ENCODE peak calls at places on chromosomes 1 and 21, in ten cellular contexts. One of them, this sample, is unnamed.

GRCh38 chr21:15826147-15826780 is 96.5 kb downstream of the USP25 start:
- DNase-seq in stimulated activated CD8-positive, alpha-beta memory T cell treated with anti-CD3 and anti-CD28 coated beads, Interleukin-15, amount 100 ng/mL, for 1 hour: peak
- DNase-seq in tibial artery: no peak
- DNase-seq in NCI-H1417: peak
- DNase-seq in activated T-cell treated with anti-CD3 and anti-CD28 coated beads for 24 hours: peak
- DNase-seq in activated gamma-delta T cell treated with anti-CD3 and anti-CD28 coated beads, Interleukin-2, amount 50 U/mL, for 16 hours: no peak
- DNase-seq in foreskin fibroblast: peak
- DNase-seq in NCI-H1092: no peak
- DNase-seq in left ventricle myocardium inferior: no peak
- DNase-seq in AG09309: no peak
- DNase-seq in this sample: peak

GRCh38 chr1:40383095-40383487 is 9.6 kb downstream of the SMAP2 start:
- DNase-seq in activated T-cell treated with anti-CD3 and anti-CD28 coated beads for 24 hours: no peak
- DNase-seq in tibial artery: no peak
- DNase-seq in NCI-H1417: no peak
- DNase-seq in left ventricle myocardium inferior: no peak
- DNase-seq in AG09309: no peak
- DNase-seq in activated gamma-delta T cell treated with anti-CD3 and anti-CD28 coated beads, Interleukin-2, amount 50 U/mL, for 16 hours: no peak
- DNase-seq in foreskin fibroblast: peak
- DNase-seq in NCI-H1092: no peak
- DNase-seq in stimulated activated CD8-positive, alpha-beta memory T cell treated with anti-CD3 and anti-CD28 coated beads, Interleukin-15, amount 100 ng/mL, for 1 hour: no peak
- DNase-seq in this sample: no peak

GRCh38 chr1:28044399-28044798 is 44.0 kb downstream of the EYA3 start:
- DNase-seq in left ventricle myocardium inferior: no peak
- DNase-seq in foreskin fibroblast: no peak
- DNase-seq in activated gamma-delta T cell treated with anti-CD3 and anti-CD28 coated beads, Interleukin-2, amount 50 U/mL, for 16 hours: no peak
- DNase-seq in activated T-cell treated with anti-CD3 and anti-CD28 coated beads for 24 hours: no peak
- DNase-seq in stimulated activated CD8-positive, alpha-beta memory T cell treated with anti-CD3 and anti-CD28 coated beads, Interleukin-15, amount 100 ng/mL, for 1 hour: no peak
- DNase-seq in NCI-H1092: no peak
- DNase-seq in AG09309: no peak
- DNase-seq in NCI-H1417: no peak
- DNase-seq in tibial artery: no peak
- DNase-seq in this sample: no peak

GRCh38 chr21:45386728-45387371 is 18.1 kb upstream of the COL18A1 start:
- DNase-seq in AG09309: peak
- DNase-seq in stimulated activated CD8-positive, alpha-beta memory T cell treated with anti-CD3 and anti-CD28 coated beads, Interleukin-15, amount 100 ng/mL, for 1 hour: no peak
- DNase-seq in left ventricle myocardium inferior: peak
- DNase-seq in NCI-H1092: no peak
- DNase-seq in tibial artery: peak
- DNase-seq in activated T-cell treated with anti-CD3 and anti-CD28 coated beads for 24 hours: no peak
- DNase-seq in foreskin fibroblast: peak
- DNase-seq in activated gamma-delta T cell treated with anti-CD3 and anti-CD28 coated beads, Interleukin-2, amount 50 U/mL, for 16 hours: no peak
- DNase-seq in NCI-H1417: no peak
- DNase-seq in this sample: peak

GRCh38 chr1:55050283-55050682 is 10.9 kb downstream of the PCSK9 start:
- DNase-seq in activated T-cell treated with anti-CD3 and anti-CD28 coated beads for 24 hours: no peak
- DNase-seq in activated gamma-delta T cell treated with anti-CD3 and anti-CD28 coated beads, Interleukin-2, amount 50 U/mL, for 16 hours: no peak
- DNase-seq in AG09309: peak
- DNase-seq in left ventricle myocardium inferior: no peak
- DNase-seq in foreskin fibroblast: peak
- DNase-seq in NCI-H1092: no peak
- DNase-seq in tibial artery: peak
- DNase-seq in NCI-H1417: no peak
- DNase-seq in stimulated activated CD8-positive, alpha-beta memory T cell treated with anti-CD3 and anti-CD28 coated beads, Interleukin-15, amount 100 ng/mL, for 1 hour: no peak
- DNase-seq in this sample: peak

GRCh38 chr1:89882348-89883029 is 61.7 kb downstream of the LRRC8D start:
- DNase-seq in stimulated activated CD8-positive, alpha-beta memory T cell treated with anti-CD3 and anti-CD28 coated beads, Interleukin-15, amount 100 ng/mL, for 1 hour: no peak
- DNase-seq in tibial artery: no peak
- DNase-seq in AG09309: no peak
- DNase-seq in left ventricle myocardium inferior: no peak
- DNase-seq in activated T-cell treated with anti-CD3 and anti-CD28 coated beads for 24 hours: no peak
- DNase-seq in NCI-H1417: no peak
- DNase-seq in activated gamma-delta T cell treated with anti-CD3 and anti-CD28 coated beads, Interleukin-2, amount 50 U/mL, for 16 hours: no peak
- DNase-seq in NCI-H1092: no peak
- DNase-seq in foreskin fibroblast: no peak
- DNase-seq in this sample: no peak

GRCh38 chr1:187691439-187691838 is 862.7 kb downstream of the PLA2G4A start:
- DNase-seq in stimulated activated CD8-positive, alpha-beta memory T cell treated with anti-CD3 and anti-CD28 coated beads, Interleukin-15, amount 100 ng/mL, for 1 hour: no peak
- DNase-seq in activated gamma-delta T cell treated with anti-CD3 and anti-CD28 coated beads, Interleukin-2, amount 50 U/mL, for 16 hours: no peak
- DNase-seq in NCI-H1092: no peak
- DNase-seq in left ventricle myocardium inferior: no peak
- DNase-seq in AG09309: no peak
- DNase-seq in NCI-H1417: no peak
- DNase-seq in activated T-cell treated with anti-CD3 and anti-CD28 coated beads for 24 hours: no peak
- DNase-seq in foreskin fibroblast: peak
- DNase-seq in tibial artery: no peak
- DNase-seq in this sample: peak

GRCh38 chr1:66764994-66765578 is 12.8 kb downstream of the DYNLT5 start:
- DNase-seq in AG09309: peak
- DNase-seq in left ventricle myocardium inferior: no peak
- DNase-seq in NCI-H1417: peak
- DNase-seq in tibial artery: no peak
- DNase-seq in activated T-cell treated with anti-CD3 and anti-CD28 coated beads for 24 hours: peak
- DNase-seq in activated gamma-delta T cell treated with anti-CD3 and anti-CD28 coated beads, Interleukin-2, amount 50 U/mL, for 16 hours: peak
- DNase-seq in foreskin fibroblast: peak
- DNase-seq in stimulated activated CD8-positive, alpha-beta memory T cell treated with anti-CD3 and anti-CD28 coated beads, Interleukin-15, amount 100 ng/mL, for 1 hour: peak
- DNase-seq in NCI-H1092: no peak
- DNase-seq in this sample: peak

GRCh38 chr1:212437179-212437798 is 4.6 kb downstream of the NENF start:
- DNase-seq in activated gamma-delta T cell treated with anti-CD3 and anti-CD28 coated beads, Interleukin-2, amount 50 U/mL, for 16 hours: no peak
- DNase-seq in activated T-cell treated with anti-CD3 and anti-CD28 coated beads for 24 hours: no peak
- DNase-seq in stimulated activated CD8-positive, alpha-beta memory T cell treated with anti-CD3 and anti-CD28 coated beads, Interleukin-15, amount 100 ng/mL, for 1 hour: no peak
- DNase-seq in tibial artery: no peak
- DNase-seq in NCI-H1417: peak
- DNase-seq in left ventricle myocardium inferior: no peak
- DNase-seq in AG09309: no peak
- DNase-seq in NCI-H1092: no peak
- DNase-seq in foreskin fibroblast: no peak
- DNase-seq in this sample: no peak